ENCODE peak calls at places on chromosomes 5 and 9, in seven cellular contexts. F is DMS53; K is epithelial cell of esophagus; L is HT-29; C is ureter; Y is stimulated activated CD4-positive, alpha-beta T cell treated with anti-CD3 and anti-CD28 coated beads, TNF-alpha, amount 100 ng/mL, for 24 hours; W is NCI-H2171 treated with DMSO at 0.1 percent for 48 hours. S is an unnamed sample.

GRCh38 chr5:472656-473343 is 29.8 kb downstream of the EXOC3 start:
- DNase-seq in F (peak; percentile 97), K (peak; percentile 70), L (peak; percentile 90), C (peak; percentile 90), Y (peak; percentile 86), W (peak; percentile 92), S (peak; percentile 94)

GRCh38 chr9:110835404-110835803 is 166.8 kb downstream of the MUSK start:
- DNase-seq in F (no peak), K (no peak), L (no peak), C (no peak), Y (no peak), W (no peak), S (no peak)

GRCh38 chr5:115573133-115573532 is 28.6 kb upstream of the FEM1C start:
- DNase-seq in F (no peak), K (no peak), L (no peak), C (no peak), Y (no peak), W (no peak), S (no peak)

GRCh38 chr5:56359429-56359781 is 126.3 kb upstream of the ANKRD55 start:
- DNase-seq in F (no peak), K (no peak), L (no peak), C (no peak), Y (no peak), W (no peak), S (no peak)

GRCh38 chr5:107219993-107220392 is 450.7 kb downstream of the EFNA5 start:
- DNase-seq in F (no peak), K (no peak), L (no peak), C (no peak), Y (no peak), W (no peak), S (no peak)

GRCh38 chr5:179275941-179276837 is 69.1 kb downstream of the ADAMTS2 start:
- DNase-seq in F (no peak), K (no peak), L (no peak), C (peak; percentile 63), Y (no peak), W (no peak), S (no peak)

GRCh38 chr9:7094052-7094451 is 336.3 kb downstream of the KDM4C start:
- DNase-seq in F (peak; percentile 46), K (peak; percentile 37), L (peak; percentile 39), C (no peak), Y (no peak), W (no peak), S (no peak)

GRCh38 chr9:70747335-70747734 is 332.9 kb upstream of the KLF9 start:
- DNase-seq in F (no peak), K (no peak), L (no peak), C (no peak), Y (no peak), W (no peak), S (no peak)

GRCh38 chr9:137198051-137198747 is 2.3 kb downstream of the TPRN start:
- DNase-seq in F (peak; percentile 82), K (no peak), L (peak; percentile 50), C (no peak), Y (no peak), W (no peak), S (no peak)

GRCh38 chr9:82456621-82457020 is 468.0 kb downstream of the SPATA31D1 start:
- DNase-seq in F (peak; percentile 2), K (peak; percentile 72), L (no peak), C (no peak), Y (no peak), W (no peak), S (no peak)

GRCh38 chr9:19379697-19380046 is 364 bp downstream of the RPS6 start:
- DNase-seq in F (peak; percentile 60), K (peak; percentile 24), L (no peak), C (peak; percentile 51), Y (no peak), W (no peak), S (no peak)

GRCh38 chr5:140549237-140550144 is 2.0 kb downstream of the EIF4EBP3 start:
- DNase-seq in F (peak; percentile 69), K (peak; percentile 20), L (peak; percentile 75), C (peak; percentile 79), Y (no peak), W (no peak), S (no peak)

GRCh38 chr5:96431376-96432244 is 1.4 kb downstream of the PCSK1 start:
- DNase-seq in F (peak; percentile 78), K (peak; percentile 30), L (no peak), C (no peak), Y (no peak), W (peak; percentile 50), S (no peak)

GRCh38 chr5:158378931-158379330 is 520.0 kb upstream of the CLINT1 start:
- DNase-seq in F (no peak), K (no peak), L (no peak), C (no peak), Y (no peak), W (no peak), S (no peak)

GRCh38 chr5:120848883-120849282 is 384.8 kb downstream of the PRR16 start:
- DNase-seq in F (no peak), K (peak; percentile 2), L (no peak), C (no peak), Y (no peak), W (no peak), S (no peak)

GRCh38 chr5:149445343-149445738 is 66.2 kb upstream of the IL17B start:
- DNase-seq in F (no peak), K (no peak), L (no peak), C (no peak), Y (no peak), W (no peak), S (no peak)

GRCh38 chr9:85536076-85536475 is 205.7 kb downstream of the AGTPBP1 start:
- DNase-seq in F (no peak), K (peak; percentile 55), L (no peak), C (no peak), Y (no peak), W (no peak), S (no peak)

GRCh38 chr9:111984075-111984802 is 87.6 kb downstream of the UGCG start:
- DNase-seq in F (no peak), K (no peak), L (no peak), C (no peak), Y (no peak), W (no peak), S (no peak)

GRCh38 chr5:35799751-35800150 is 56.9 kb upstream of the IL7R start:
- DNase-seq in F (no peak), K (no peak), L (no peak), C (no peak), Y (no peak), W (no peak), S (no peak)

GRCh38 chr9:99866398-99866797 is 40.1 kb upstream of the STX17 start:
- DNase-seq in F (no peak), K (no peak), L (no peak), C (no peak), Y (no peak), W (no peak), S (no peak)

GRCh38 chr9:133779081-133779480 is 40.9 kb upstream of the SARDH start:
- DNase-seq in F (no peak), K (no peak), L (no peak), C (no peak), Y (no peak), W (no peak), S (no peak)

GRCh38 chr9:126329476-126330275 is 3.0 kb downstream of the MVB12B start:
- DNase-seq in F (no peak), K (peak; percentile 48), L (no peak), C (peak; percentile 53), Y (no peak), W (no peak), S (peak; percentile 67)

GRCh38 chr5:148807845-148808244 is 18.6 kb upstream of the ADRB2 start:
- DNase-seq in F (peak; percentile 67), K (peak; percentile 14), L (no peak), C (no peak), Y (no peak), W (no peak), S (no peak)

GRCh38 chr5:180296778-180297177 is 4.9 kb upstream of the MAPK9 start:
- DNase-seq in F (no peak), K (no peak), L (no peak), C (no peak), Y (no peak), W (no peak), S (no peak)

GRCh38 chr5:107699425-107699824 is 28.7 kb upstream of the EFNA5 start:
- DNase-seq in F (no peak), K (no peak), L (no peak), C (no peak), Y (no peak), W (no peak), S (no peak)

GRCh38 chr5:135398160-135398854 is 724 bp downstream of the MACROH2A1 start:
- DNase-seq in F (peak; percentile 91), K (peak; percentile 50), L (peak; percentile 75), C (peak; percentile 77), Y (peak; percentile 6), W (peak; percentile 7), S (peak; percentile 18)